ENCODE peak calls at places on chromosome 20, in nine cellular contexts. U, X, L, G, D, C, R, I and Z are unnamed samples.

GRCh38 chr20:19347943-19348456 is 135.6 kb downstream of the SLC24A3 start:
- DNase-seq in D (peak; percentile 75), C (no peak), L (no peak), X (no peak), U (no peak), G (no peak), I (no peak), R (no peak), Z (no peak)

GRCh38 chr20:16241911-16242310 is 331.3 kb downstream of the KIF16B start:
- DNase-seq in I (no peak), R (no peak), D (peak; percentile 20), X (no peak), C (no peak), G (no peak), L (no peak), U (no peak), Z (no peak)

GRCh38 chr20:36394340-36394965 is 88.3 kb downstream of the DLGAP4 start:
- DNase-seq in L (no peak), C (no peak), R (no peak), D (no peak), U (no peak), I (no peak), G (no peak), X (no peak), Z (no peak)

GRCh38 chr20:52649727-52650126 is 322.4 kb upstream of the TSHZ2 start:
- DNase-seq in D (no peak), X (no peak), C (no peak), L (no peak), U (no peak), G (no peak), R (no peak), I (no peak), Z (no peak)

GRCh38 chr20:36447101-36447500 is 94.2 kb upstream of the MYL9 start:
- DNase-seq in R (peak; percentile 52), U (no peak), G (no peak), C (no peak), D (no peak), I (no peak), L (no peak), X (no peak), Z (peak; percentile 63)

GRCh38 chr20:41138527-41139226 is 1.3 kb downstream of the PLCG1 start:
- DNase-seq in L (no peak), U (no peak), G (no peak), X (no peak), I (peak; percentile 36), R (no peak), C (peak; percentile 13), D (peak; percentile 49), Z (no peak)

GRCh38 chr20:40511478-40511877 is 177.6 kb downstream of the MAFB start:
- DNase-seq in R (no peak), D (no peak), I (no peak), C (peak; percentile 96), L (no peak), X (no peak), U (no peak), G (no peak), Z (no peak)

GRCh38 chr20:8454137-8454712 is 322.2 kb downstream of the PLCB1 start:
- DNase-seq in X (no peak), U (no peak), C (peak; percentile 84), G (no peak), L (no peak), R (no peak), I (no peak), D (peak; percentile 49), Z (no peak)

GRCh38 chr20:10075606-10076005 is 40.8 kb downstream of the ANKEF1 start:
- DNase-seq in U (no peak), C (no peak), R (no peak), D (no peak), X (no peak), G (no peak), L (no peak), I (no peak), Z (no peak)

GRCh38 chr20:10077886-10078285 is 43.1 kb downstream of the ANKEF1 start:
- DNase-seq in L (no peak), X (no peak), D (no peak), C (no peak), G (no peak), I (no peak), U (no peak), R (no peak), Z (no peak)

GRCh38 chr20:10076126-10077080 is 41.6 kb downstream of the ANKEF1 start:
- DNase-seq in R (no peak), X (no peak), I (no peak), G (no peak), D (no peak), C (no peak), L (no peak), U (no peak), Z (peak; percentile 33)

GRCh38 chr20:10078403-10078802 is 43.6 kb downstream of the ANKEF1 start:
- DNase-seq in L (no peak), I (no peak), U (no peak), R (no peak), X (no peak), G (no peak), D (no peak), C (no peak), Z (no peak)

DNA sequence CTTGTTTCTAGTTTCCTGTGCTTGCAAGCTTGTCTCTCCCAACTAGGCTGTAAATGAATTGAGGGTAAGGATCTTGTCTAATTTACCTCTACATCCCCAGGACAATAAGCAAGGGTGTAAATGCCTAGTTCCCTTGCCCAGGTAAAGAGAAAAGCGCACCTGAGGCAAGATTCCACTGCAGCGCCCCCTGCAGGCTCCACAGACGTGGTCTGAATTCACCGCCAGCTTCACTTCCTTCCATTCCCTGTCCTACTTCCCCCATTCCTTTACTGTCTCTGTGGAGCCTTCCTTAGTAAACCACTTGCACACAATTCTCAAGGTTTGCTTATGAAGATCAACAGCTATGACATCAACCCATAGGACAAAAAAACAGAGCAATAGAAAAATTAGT is 42.3 kb downstream of the ANKEF1 start:
- DNase-seq in C (no peak), R (peak; percentile 87), U (no peak), L (no peak), D (peak; percentile 14), X (no peak), I (no peak), G (no peak), Z (peak; percentile 43)
- TF ChIP-seq CTCF in C (peak; percentile 12), R (peak; percentile 84), U (no peak), L (peak; percentile 24), D (peak; percentile 48), X (peak; percentile 16), I (no peak), G (no peak), Z (peak; percentile 46)

GRCh38 chr20:32787168-32787567 is 25.0 kb downstream of the DNMT3B start:
- DNase-seq in G (no peak), U (no peak), D (no peak), X (no peak), I (no peak), L (no peak), C (no peak), R (no peak), Z (no peak)
- TF ChIP-seq CTCF in G (no peak), U (no peak), D (no peak), X (no peak), I (no peak), L (no peak), C (no peak), R (no peak), Z (no peak)

DNA sequence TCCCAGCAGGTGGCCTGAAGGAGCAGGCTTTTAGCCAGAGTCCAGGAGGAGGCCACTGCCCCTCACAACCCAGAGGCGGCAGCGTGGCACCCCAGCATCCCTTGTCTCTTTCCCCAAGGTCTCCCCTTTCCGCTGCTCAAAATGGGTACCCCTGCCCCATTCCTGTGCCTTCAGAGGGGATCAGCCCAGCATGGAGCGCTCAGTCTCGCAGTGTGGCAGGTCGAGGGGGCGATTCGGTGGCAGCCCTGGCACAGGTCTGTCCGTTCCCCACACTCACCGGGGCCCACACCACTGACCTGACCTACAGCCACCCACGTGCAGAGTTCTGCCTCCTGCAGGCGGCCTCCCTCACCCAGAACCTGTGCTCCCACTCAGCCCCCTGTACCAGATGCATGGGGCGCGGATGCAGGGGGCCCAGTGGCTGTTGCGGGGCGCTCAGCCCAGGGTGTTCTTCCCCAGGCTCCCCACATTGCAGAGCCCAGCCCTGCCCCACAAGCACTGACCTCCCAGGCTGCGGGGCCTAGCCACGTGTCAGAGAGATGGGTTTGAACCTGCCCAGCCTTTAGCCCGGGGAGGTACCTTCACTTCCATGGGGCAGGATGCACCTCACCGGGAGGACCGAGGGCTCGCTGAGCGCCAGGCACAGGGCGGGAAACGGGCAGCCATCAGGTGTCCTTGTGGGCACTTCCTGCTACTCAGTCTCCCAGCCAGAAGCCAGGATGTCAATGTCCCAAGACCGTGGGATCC is 41.8 kb downstream of the DSTN start:
- DNase-seq in I (no peak), U (peak; percentile 82), L (no peak), G (no peak), D (no peak), X (no peak), C (peak; percentile 33), R (peak; percentile 70), Z (peak; percentile 28)
- TF ChIP-seq CTCF in I (peak; percentile 42), U (no peak), L (no peak), G (no peak), D (no peak), X (no peak), C (peak; percentile 49), R (peak; percentile 38), Z (no peak)

GRCh38 chr20:13775867-13776266 is 8.9 kb downstream of the ESF1 start:
- DNase-seq in R (no peak), X (no peak), D (peak; percentile 9), U (no peak), C (no peak), I (no peak), G (no peak), L (no peak), Z (no peak)

GRCh38 chr20:13772529-13772928 is 12.2 kb downstream of the ESF1 start:
- DNase-seq in L (no peak), D (no peak), X (no peak), R (no peak), U (no peak), I (no peak), G (no peak), C (no peak), Z (no peak)

GRCh38 chr20:13770141-13770540 is 14.6 kb downstream of the ESF1 start:
- DNase-seq in L (no peak), C (no peak), X (no peak), R (no peak), I (no peak), U (no peak), D (no peak), G (no peak), Z (no peak)

GRCh38 chr20:13777171-13777601 is 7.5 kb downstream of the ESF1 start:
- DNase-seq in X (no peak), L (no peak), I (no peak), D (peak; percentile 72), R (no peak), U (no peak), C (no peak), G (no peak), Z (no peak)

DNA sequence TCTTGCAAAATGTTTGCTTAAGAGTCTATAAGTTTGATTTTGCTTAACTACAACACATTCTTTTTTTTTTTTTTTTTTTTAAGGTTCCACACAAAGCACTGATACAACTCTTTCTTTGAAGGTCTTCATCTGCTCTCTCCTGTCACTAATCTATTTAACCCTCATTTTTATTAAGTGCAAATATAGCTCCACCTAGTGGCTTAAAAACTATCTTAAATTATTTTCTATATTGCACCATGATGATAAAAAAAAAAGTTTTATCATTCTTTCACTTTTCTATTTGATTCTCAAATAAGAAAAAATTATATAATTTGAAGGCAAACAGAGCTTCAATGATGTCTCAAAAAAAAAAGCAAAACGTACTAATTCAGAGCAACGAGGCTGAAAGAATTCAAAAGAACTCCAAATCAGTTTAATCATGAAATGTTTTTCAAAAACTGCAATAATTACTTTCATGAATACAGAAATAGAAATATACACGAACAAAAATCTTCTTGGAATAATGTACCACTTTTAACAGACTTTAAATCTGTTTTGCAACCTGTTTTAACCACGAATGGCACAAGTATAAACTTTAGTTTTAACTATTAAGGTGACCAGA is 12.8 kb downstream of the ESF1 start:
- DNase-seq in L (no peak), G (no peak), C (peak; percentile 34), X (no peak), U (no peak), R (no peak), D (no peak), I (no peak), Z (no peak)
- TF ChIP-seq CTCF in L (peak; percentile 44), G (peak; percentile 66), C (peak; percentile 54), X (peak; percentile 51), U (no peak), R (no peak), D (peak; percentile 27), I (peak; percentile 70), Z (no peak)